ENCODE peak calls at places on chromosomes 7 and 10, in six cellular contexts. D is left ventricle myocardium superior, J is amniotic stem cell, I is spleen, L is fibroblast of gingiva, T is LoVo. A is an unnamed sample.

GRCh38 chr10:69958232-69958902 is 94.3 kb upstream of the MACROH2A2 start:
- DNase-seq in J (no peak), D (no peak), L (peak), I (no peak), T (peak), A (no peak)

GRCh38 chr7:127751062-127751722 is 99.2 kb downstream of the SND1 start:
- DNase-seq in I (no peak), T (no peak), D (no peak), L (peak), J (no peak), A (no peak)

GRCh38 chr10:130771491-130771890 is 540.0 kb downstream of the TCERG1L start:
- DNase-seq in T (no peak), D (no peak), J (no peak), I (peak), L (no peak), A (no peak)

GRCh38 chr7:108660465-108660864 is 90.8 kb downstream of the DNAJB9 start:
- DNase-seq in L (no peak), J (no peak), T (no peak), D (no peak), I (no peak), A (peak)

GRCh38 chr7:81367335-81367801 is 402.5 kb downstream of the HGF start:
- DNase-seq in D (no peak), I (no peak), J (no peak), T (no peak), L (peak), A (no peak)

GRCh38 chr7:1862560-1862959 is 192.5 kb downstream of the ELFN1 start:
- DNase-seq in T (no peak), L (no peak), I (no peak), J (no peak), D (no peak), A (no peak)

GRCh38 chr10:132363921-132364593 is 32.1 kb downstream of the LRRC27 start:
- DNase-seq in L (peak), I (peak), T (no peak), D (no peak), J (no peak), A (no peak)

GRCh38 chr7:138979988-138980574 is 1.1 kb downstream of the KIAA1549 start:
- DNase-seq in I (no peak), T (no peak), J (no peak), D (no peak), L (no peak), A (no peak)

GRCh38 chr10:34369120-34369519 is 446.0 kb downstream of the PARD3 start:
- DNase-seq in J (no peak), D (no peak), L (no peak), I (no peak), T (no peak), A (no peak)